ENCODE peak calls at places on chromosome 7, in six cellular contexts. H is WTC11, Z is H1, P is endothelial cell of umbilical vein, Q is K562, C is HepG2. L is an unnamed sample.

GRCh38 chr7:319267-319661 is 29.3 kb downstream of the FOXL3 start:
- DNase-seq in H (no peak), Z (no peak), P (no peak), Q (no peak), C (no peak), L (no peak)

GRCh38 chr7:143494622-143495021 is 16.9 kb downstream of the TAS2R41 start:
- DNase-seq in H (no peak), Z (no peak), P (no peak), Q (no peak), C (no peak), L (peak)

GRCh38 chr7:140673063-140673769 is 471 bp downstream of the ADCK2 start:
- DNase-seq in H (peak), Z (no peak), P (peak), Q (peak), C (no peak), L (peak)

GRCh38 chr7:108124820-108125219 is 5.3 kb downstream of the LAMB4 start:
- DNase-seq in H (no peak), Z (no peak), P (no peak), Q (no peak), C (no peak), L (no peak)

GRCh38 chr7:137990251-137990901 is 11.5 kb downstream of the CREB3L2 start:
- DNase-seq in H (no peak), Z (no peak), P (peak), Q (no peak), C (no peak), L (no peak)

GRCh38 chr7:139099181-139099947 is 10.2 kb downstream of the ZC3HAV1 start:
- DNase-seq in H (no peak), Z (no peak), P (no peak), Q (no peak), C (no peak), L (no peak)

GRCh38 chr7:154794147-154794780 is 208.7 kb downstream of the PAXIP1 start:
- DNase-seq in H (no peak), Z (no peak), P (no peak), Q (peak), C (no peak), L (no peak)

GRCh38 chr7:125573131-125573530 is 643.5 kb upstream of the POT1 start:
- DNase-seq in H (no peak), Z (no peak), P (peak), Q (no peak), C (no peak), L (no peak)

GRCh38 chr7:69739906-69740545 is 141.8 kb downstream of the AUTS2 start:
- DNase-seq in H (no peak), Z (no peak), P (no peak), Q (no peak), C (no peak), L (no peak)

GRCh38 chr7:43248961-43249807 is 136.7 kb downstream of the HECW1 start:
- DNase-seq in H (no peak), Z (no peak), P (no peak), Q (peak), C (no peak), L (peak)

GRCh38 chr7:119949053-119949452 is 323.9 kb upstream of the KCND2 start:
- DNase-seq in H (no peak), Z (no peak), P (no peak), Q (no peak), C (no peak), L (no peak)

GRCh38 chr7:47479821-47480575 is 101.9 kb downstream of the TNS3 start:
- DNase-seq in H (no peak), Z (no peak), P (no peak), Q (no peak), C (no peak), L (no peak)

GRCh38 chr7:135827391-135827790 is 78.8 kb upstream of the FAM180A start:
- DNase-seq in H (no peak), Z (no peak), P (no peak), Q (no peak), C (no peak), L (no peak)

GRCh38 chr7:3140834-3141233 is 97.2 kb upstream of the CARD11 start:
- DNase-seq in H (no peak), Z (no peak), P (no peak), Q (no peak), C (no peak), L (no peak)

GRCh38 chr7:132321387-132321786 is 254.9 kb downstream of the PLXNA4 start:
- DNase-seq in H (no peak), Z (no peak), P (peak), Q (no peak), C (no peak), L (peak)

GRCh38 chr7:69540275-69540674 is 58.0 kb upstream of the AUTS2 start:
- DNase-seq in H (no peak), Z (no peak), P (no peak), Q (no peak), C (no peak), L (no peak)

GRCh38 chr7:81256991-81257390 is 338.1 kb upstream of the SEMA3C start:
- DNase-seq in H (peak), Z (peak), P (no peak), Q (no peak), C (peak), L (no peak)

GRCh38 chr7:92433019-92433418 is 14.3 kb upstream of the GATAD1 start:
- DNase-seq in H (no peak), Z (no peak), P (no peak), Q (no peak), C (no peak), L (no peak)
- TF ChIP-seq JUN in H (no peak), Z (no peak), P (no peak), Q (no peak), C (no peak), L (no peak)

GRCh38 chr7:157840913-157841756 is 504.3 kb downstream of the DNAJB6 start:
- DNase-seq in H (peak), Z (no peak), P (no peak), Q (no peak), C (no peak), L (no peak)
- TF ChIP-seq JUN in H (no peak), Z (no peak), P (no peak), Q (no peak), C (no peak), L (no peak)

DNA sequence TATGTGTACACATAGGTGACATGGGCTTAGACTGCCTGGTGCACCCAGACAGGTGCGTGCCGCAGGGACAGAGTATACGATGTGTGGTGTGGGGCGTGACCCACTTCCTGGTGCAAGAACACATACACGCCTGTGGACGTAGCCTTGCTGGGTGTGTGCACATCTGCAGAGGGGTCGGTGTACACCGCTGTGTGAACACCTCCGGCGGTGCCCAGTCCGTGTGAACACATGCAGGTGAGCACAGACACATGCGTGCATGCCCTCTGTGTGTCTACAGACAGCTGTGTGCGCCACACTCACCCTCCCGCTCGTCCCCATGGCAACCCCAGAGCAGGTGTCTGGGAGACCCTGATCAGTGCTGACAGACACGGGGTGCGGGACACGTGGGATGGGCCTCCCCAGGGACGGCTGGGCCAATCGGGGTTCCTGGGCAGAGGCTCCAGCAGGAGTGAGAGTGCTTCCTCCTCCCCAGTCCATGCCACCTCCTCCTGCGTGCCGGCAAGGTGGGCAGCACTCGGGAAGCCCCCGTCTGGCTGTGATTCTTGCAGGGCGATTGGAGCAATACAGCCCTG is 23.4 kb downstream of the ELFN1 start:
- DNase-seq in H (peak), Z (no peak), P (no peak), Q (no peak), C (no peak), L (no peak)
- TF ChIP-seq JUN in H (no peak), Z (no peak), P (no peak), Q (no peak), C (no peak), L (no peak)

GRCh38 chr7:98229991-98230745 is 18.9 kb downstream of the BHLHA15 start:
- DNase-seq in H (no peak), Z (no peak), P (no peak), Q (peak), C (peak), L (no peak)
- TF ChIP-seq JUN in H (no peak), Z (no peak), P (no peak), Q (no peak), C (no peak), L (no peak)

DNA sequence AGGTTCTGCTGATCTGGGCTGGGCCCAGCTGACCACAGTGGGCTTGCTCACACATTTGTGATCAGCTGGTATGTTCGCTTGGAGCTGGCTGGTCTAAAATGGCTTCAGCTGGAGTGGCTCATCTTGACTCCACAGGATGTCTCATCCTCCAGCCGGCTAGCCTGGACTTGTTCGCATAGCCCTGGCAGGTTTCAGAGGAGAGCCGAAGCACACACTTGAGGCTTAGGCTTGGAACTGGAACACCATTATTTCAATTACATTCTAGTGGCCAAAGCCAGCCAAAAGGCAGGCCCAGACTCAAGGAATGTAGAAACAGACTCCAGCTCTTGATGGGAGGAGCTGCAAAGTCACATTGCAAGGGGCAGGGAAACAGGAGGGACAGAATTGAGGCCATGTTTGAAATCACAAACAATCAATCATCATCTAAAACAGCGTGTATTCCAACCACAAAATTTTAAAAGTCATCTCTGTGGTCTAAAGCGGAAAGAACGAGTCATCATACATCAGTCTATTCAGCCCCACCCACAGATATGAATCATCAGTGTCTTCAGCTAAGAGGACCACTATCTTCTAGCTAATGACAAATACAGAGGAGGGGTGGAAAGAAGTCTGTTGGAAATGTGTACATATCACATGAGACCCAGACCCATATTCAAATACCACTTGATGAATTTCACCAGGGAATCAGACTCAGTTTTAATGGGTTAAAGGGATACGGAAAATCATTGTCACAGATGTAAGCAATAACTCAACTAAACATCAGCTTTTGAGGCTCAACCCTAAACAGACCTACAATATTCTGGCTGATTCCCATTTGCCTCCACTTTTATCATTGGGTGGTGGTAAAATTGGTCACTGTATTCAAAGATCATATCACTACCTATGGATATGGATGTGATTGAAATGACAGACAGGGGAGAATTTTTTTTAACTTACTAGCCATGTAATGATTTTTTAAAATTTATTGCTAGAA is 139.0 kb upstream of the MKLN1 start:
- DNase-seq in H (no peak), Z (no peak), P (peak), Q (peak), C (peak), L (peak)
- TF ChIP-seq JUN in H (no peak), Z (no peak), P (no peak), Q (no peak), C (no peak), L (no peak)

DNA sequence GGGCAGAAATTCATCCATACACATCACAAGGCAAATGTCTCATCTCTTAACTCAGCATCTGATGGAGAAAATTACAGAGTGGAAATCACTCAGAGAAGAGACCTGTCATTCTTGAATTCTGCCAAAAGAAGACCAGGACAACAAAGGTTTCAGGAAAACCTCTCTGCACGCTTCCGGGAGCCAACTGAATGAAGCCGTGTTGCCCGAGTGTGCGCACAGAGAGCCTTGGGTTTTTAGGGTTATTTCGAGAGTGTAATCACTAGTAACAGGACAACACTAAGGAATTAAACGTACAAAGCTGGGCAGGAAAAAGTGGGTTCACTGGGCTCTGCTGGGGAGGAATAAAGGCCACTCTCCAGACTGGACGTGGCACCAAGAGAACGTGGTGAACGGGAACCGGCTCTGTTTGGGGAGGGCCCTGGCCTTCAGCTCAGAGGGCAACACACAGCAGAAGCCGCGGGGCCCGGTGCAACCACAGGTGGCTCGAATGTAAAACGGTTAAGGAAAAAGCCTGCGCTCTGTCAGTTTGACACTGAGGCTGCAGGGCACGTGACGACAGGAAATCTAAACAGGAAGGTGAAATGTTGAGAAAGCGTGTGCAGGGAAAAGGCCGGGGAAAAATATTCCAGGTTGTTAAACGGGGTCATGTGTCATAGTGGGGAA is 331.5 kb downstream of the DNAJB6 start:
- DNase-seq in H (no peak), Z (no peak), P (no peak), Q (no peak), C (no peak), L (no peak)
- TF ChIP-seq JUN in H (no peak), Z (no peak), P (no peak), Q (no peak), C (no peak), L (no peak)

L was measured in A549.